ENCODE peak calls at places on chromosomes 3 and 15, in four cellular contexts. H, N, Y and L are unnamed samples.

GRCh38 chr3:118705827-118706226 is 328.8 kb downstream of the IGSF11 start:
- DNase-seq in H (no peak), N (no peak), Y (no peak), L (no peak)

GRCh38 chr15:84778194-84778593 is 29.8 kb downstream of the ZNF592 start:
- DNase-seq in H (no peak), N (no peak), Y (no peak), L (peak; percentile 74)

GRCh38 chr3:138781012-138781470 is 53.7 kb downstream of the PIK3CB start:
- DNase-seq in H (no peak), N (no peak), Y (no peak), L (no peak)

GRCh38 chr3:183217548-183218321 is 35.3 kb upstream of the B3GNT5 start:
- DNase-seq in H (no peak), N (no peak), Y (no peak), L (no peak)

GRCh38 chr15:100170280-100170654 is 171.5 kb downstream of the ADAMTS17 start:
- DNase-seq in H (no peak), N (no peak), Y (no peak), L (no peak)

GRCh38 chr15:66145242-66146182 is 108.0 kb downstream of the MEGF11 start:
- DNase-seq in H (no peak), N (no peak), Y (no peak), L (no peak)

GRCh38 chr15:99755692-99756409 is 22.6 kb upstream of the LYSMD4 start:
- DNase-seq in H (peak; percentile 66), N (peak; percentile 52), Y (peak; percentile 67), L (peak; percentile 83)

GRCh38 chr15:77506311-77507150 is 85.8 kb downstream of the HMG20A start:
- DNase-seq in H (no peak), N (peak; percentile 46), Y (no peak), L (peak; percentile 64)

GRCh38 chr15:72781621-72782020 is 1.9 kb downstream of the ADPGK start:
- DNase-seq in H (no peak), N (no peak), Y (no peak), L (no peak)

GRCh38 chr3:16386536-16386935 is 121.5 kb downstream of the OXNAD1 start:
- DNase-seq in H (no peak), N (peak; percentile 58), Y (no peak), L (no peak)

GRCh38 chr3:49903451-49904424 is at the start of gene MST1R:
- DNase-seq in H (no peak), N (peak; percentile 93), Y (no peak), L (peak; percentile 98)

GRCh38 chr3:14849831-14850230 is 31.1 kb downstream of the FGD5 start:
- DNase-seq in H (no peak), N (no peak), Y (no peak), L (no peak)

GRCh38 chr15:82158811-82159210 is 103.7 kb downstream of the EFL1 start:
- DNase-seq in H (no peak), N (no peak), Y (no peak), L (no peak)

GRCh38 chr3:1191061-1191460 is 98.2 kb downstream of the CNTN6 start:
- DNase-seq in H (no peak), N (no peak), Y (no peak), L (no peak)

GRCh38 chr15:48924528-48925393 is 39.0 kb downstream of the SHC4 start:
- DNase-seq in H (no peak), N (no peak), Y (peak; percentile 12), L (no peak)

GRCh38 chr3:194532591-194532990 is 45.8 kb upstream of the ATP13A3 start:
- DNase-seq in H (no peak), N (no peak), Y (no peak), L (no peak)

GRCh38 chr15:39283531-39283930 is 297.3 kb upstream of the THBS1 start:
- DNase-seq in H (no peak), N (no peak), Y (peak; percentile 39), L (no peak)

GRCh38 chr3:188947401-188947982 is 224.3 kb upstream of the TPRG1 start:
- DNase-seq in H (no peak), N (peak; percentile 85), Y (peak; percentile 63), L (peak; percentile 94)

GRCh38 chr15:31347067-31347975 is 20.7 kb downstream of the KLF13 start:
- DNase-seq in H (peak; percentile 50), N (no peak), Y (no peak), L (no peak)

GRCh38 chr3:150462108-150462507 is 54.0 kb downstream of the TSC22D2 start:
- DNase-seq in H (no peak), N (no peak), Y (no peak), L (no peak)

GRCh38 chr15:45132844-45133560 is 3.2 kb downstream of the DUOX1 start:
- DNase-seq in H (no peak), N (peak; percentile 32), Y (no peak), L (no peak)

GRCh38 chr15:63933522-63933921 is 99.8 kb upstream of the HERC1 start:
- DNase-seq in H (no peak), N (peak; percentile 73), Y (peak; percentile 24), L (no peak)

GRCh38 chr3:18505056-18505455 is 79.9 kb upstream of the SATB1 start:
- DNase-seq in H (no peak), N (peak; percentile 8), Y (no peak), L (no peak)

GRCh38 chr3:168094877-168095610 is 680 bp downstream of the GOLIM4 start:
- DNase-seq in H (peak; percentile 89), N (peak; percentile 69), Y (peak; percentile 69), L (peak; percentile 81)

GRCh38 chr15:45399381-45400212 is 21.3 kb upstream of the GATM start:
- DNase-seq in H (peak; percentile 76), N (peak; percentile 52), Y (peak; percentile 66), L (peak; percentile 81)

GRCh38 chr3:145716519-145716918 is 444.5 kb downstream of the PLOD2 start:
- DNase-seq in H (no peak), N (no peak), Y (no peak), L (no peak)

GRCh38 chr3:41574900-41575299 is 375.6 kb downstream of the CTNNB1 start:
- DNase-seq in H (no peak), N (no peak), Y (no peak), L (peak; percentile 57)

GRCh38 chr15:65081758-65082157 is 5.2 kb downstream of the KBTBD13 start:
- DNase-seq in H (no peak), N (peak; percentile 46), Y (peak; percentile 31), L (no peak)

DNA sequence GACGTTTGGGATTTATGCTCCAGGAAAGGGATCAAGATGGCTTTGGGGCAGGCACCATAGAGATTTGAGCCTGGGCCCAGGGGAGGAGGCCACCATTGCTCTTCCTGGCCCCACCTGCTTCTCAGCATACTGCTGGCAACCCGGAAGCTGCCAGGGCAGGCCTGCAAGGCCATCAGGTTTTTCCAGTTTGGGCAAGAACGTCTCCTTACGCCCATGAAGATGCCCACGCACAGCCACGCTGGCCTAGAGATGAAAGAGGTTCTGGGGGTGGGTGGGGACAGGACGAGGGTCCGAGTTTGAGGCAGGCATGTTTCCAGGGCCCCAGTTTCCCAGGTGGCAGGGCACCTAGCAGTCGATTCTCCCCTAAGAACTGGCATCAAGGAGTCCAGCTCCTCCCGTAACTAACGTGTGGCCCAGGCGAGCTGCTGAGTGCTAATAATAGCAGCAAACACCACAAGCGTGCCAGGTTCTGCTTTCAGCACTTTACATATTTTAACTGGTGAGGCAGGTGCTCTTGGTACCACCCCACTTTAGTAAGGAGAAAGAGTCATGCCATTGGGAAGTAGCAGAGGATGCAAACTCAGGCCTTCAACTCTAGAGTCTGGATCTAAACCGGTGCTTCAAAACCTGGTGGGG is 45.8 kb downstream of the ZNF710 start:
- DNase-seq in H (peak; percentile 85), N (peak; percentile 63), Y (no peak), L (no peak)
- H3K4me2 ChIP-seq in H (peak overlapping the region; percentile 90), N (peak overlapping the region; percentile 47), Y (no peak overlapping the region), L (no peak overlapping the region)

GRCh38 chr15:68208136-68208535 is 3.0 kb upstream of the CALML4 start:
- DNase-seq in H (no peak), N (no peak), Y (no peak), L (no peak)
- H3K4me3 ChIP-seq in H (peak overlapping the region; percentile 49), N (no peak overlapping the region), Y (no peak overlapping the region), L (no peak overlapping the region)

DNA sequence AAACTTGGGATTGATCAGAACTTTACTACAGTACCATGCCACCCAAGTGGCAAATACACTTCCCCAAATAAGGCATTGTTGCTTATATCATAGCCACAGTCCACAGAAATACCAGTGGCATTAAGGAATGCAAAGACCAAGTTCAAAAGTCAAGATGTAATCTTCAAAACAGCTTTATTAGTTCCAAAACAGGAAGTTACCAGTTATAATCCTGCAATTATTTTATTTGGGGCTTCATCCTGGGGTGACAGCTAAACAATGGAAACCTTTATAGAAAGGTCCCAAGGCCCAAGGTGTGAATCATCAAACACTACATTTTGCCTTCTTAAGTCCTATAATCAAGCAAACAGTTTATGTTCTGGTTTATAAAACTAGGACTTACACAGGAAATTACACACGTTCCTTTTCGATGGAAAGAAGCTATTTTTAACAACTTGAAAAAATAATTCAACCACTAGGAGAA is 30.3 kb upstream of the RNF7 start:
- DNase-seq in H (no peak), N (peak; percentile 37), Y (peak; percentile 64), L (no peak)
- TF ChIP-seq CTCF in H (no peak), N (no peak), Y (no peak), L (no peak)

GRCh38 chr3:143634427-143634826 is 213.8 kb downstream of the SLC9A9 start:
- DNase-seq in H (no peak), N (no peak), Y (no peak), L (no peak)

GRCh38 chr3:143634991-143635390 is 213.3 kb downstream of the SLC9A9 start:
- DNase-seq in H (no peak), N (no peak), Y (no peak), L (no peak)

GRCh38 chr3:143637133-143637532 is 211.1 kb downstream of the SLC9A9 start:
- DNase-seq in H (peak; percentile 6), N (no peak), Y (no peak), L (no peak)

GRCh38 chr3:143629726-143630125 is 218.5 kb downstream of the SLC9A9 start:
- DNase-seq in H (no peak), N (no peak), Y (no peak), L (no peak)

DNA sequence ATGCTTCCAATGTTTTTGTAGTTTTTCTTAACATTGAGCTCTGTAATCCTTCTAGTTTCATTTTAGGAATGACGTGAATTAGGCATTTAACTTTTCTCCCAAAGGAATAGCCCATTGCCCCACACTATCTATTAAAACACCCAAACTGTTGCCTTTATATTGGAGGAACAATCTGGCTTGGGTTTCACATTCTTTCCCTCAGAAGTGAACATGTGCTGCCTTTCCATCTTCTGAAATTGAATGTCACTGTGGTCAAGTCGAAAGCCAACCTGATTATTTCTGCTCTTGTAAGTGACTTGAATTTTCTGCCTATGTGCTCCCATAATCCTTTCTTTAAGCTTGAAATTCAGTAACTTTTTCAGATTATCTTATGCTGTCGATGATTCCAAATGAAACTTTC is 214.5 kb downstream of the SLC9A9 start:
- DNase-seq in H (no peak), N (no peak), Y (no peak), L (no peak)
- H3K4me2 ChIP-seq in H (no peak overlapping the region), N (no peak overlapping the region), Y (no peak overlapping the region), L (no peak overlapping the region)

GRCh38 chr3:47210863-47211405 is 47.0 kb upstream of the SETD2 start:
- DNase-seq in H (no peak), N (no peak), Y (no peak), L (no peak)
- H3K4me3 ChIP-seq in H (no peak overlapping the region), N (no peak overlapping the region), Y (no peak overlapping the region), L (no peak overlapping the region)